ENCODE peak calls at places on chromosome 14, in six cellular contexts. Z, X, P, M, V and A are unnamed samples.

GRCh38 chr14:52032196-52032865 is 36.5 kb downstream of the NID2 start:
- DNase-seq in Z (no peak), X (no peak), P (no peak), M (peak), V (no peak), A (no peak)

GRCh38 chr14:35202195-35202594 is 79.8 kb downstream of the PRORP start:
- DNase-seq in Z (no peak), X (no peak), P (no peak), M (no peak), V (no peak), A (no peak)

GRCh38 chr14:65377576-65377975 is 35.0 kb upstream of the FUT8 start:
- DNase-seq in Z (no peak), X (no peak), P (peak), M (peak), V (no peak), A (no peak)

GRCh38 chr14:97976861-97977260 is 1179.7 kb downstream of the VRK1 start:
- DNase-seq in Z (no peak), X (no peak), P (peak), M (no peak), V (peak), A (no peak)

GRCh38 chr14:30893819-30894218 is 19.5 kb downstream of the COCH start:
- DNase-seq in Z (no peak), X (no peak), P (no peak), M (no peak), V (no peak), A (no peak)

GRCh38 chr14:55581011-55581806 is 1.2 kb downstream of the KTN1 start:
- DNase-seq in Z (peak), X (peak), P (peak), M (peak), V (peak), A (no peak)

GRCh38 chr14:99679543-99679942 is 4.6 kb upstream of the CYP46A1 start:
- DNase-seq in Z (no peak), X (no peak), P (no peak), M (no peak), V (no peak), A (no peak)

GRCh38 chr14:52949711-52950409 is 990 bp downstream of the FERMT2 start:
- DNase-seq in Z (peak), X (peak), P (peak), M (peak), V (no peak), A (peak)

GRCh38 chr14:49849213-49849847 is 3.3 kb downstream of the NEMF start:
- DNase-seq in Z (no peak), X (no peak), P (no peak), M (no peak), V (no peak), A (no peak)

DNA sequence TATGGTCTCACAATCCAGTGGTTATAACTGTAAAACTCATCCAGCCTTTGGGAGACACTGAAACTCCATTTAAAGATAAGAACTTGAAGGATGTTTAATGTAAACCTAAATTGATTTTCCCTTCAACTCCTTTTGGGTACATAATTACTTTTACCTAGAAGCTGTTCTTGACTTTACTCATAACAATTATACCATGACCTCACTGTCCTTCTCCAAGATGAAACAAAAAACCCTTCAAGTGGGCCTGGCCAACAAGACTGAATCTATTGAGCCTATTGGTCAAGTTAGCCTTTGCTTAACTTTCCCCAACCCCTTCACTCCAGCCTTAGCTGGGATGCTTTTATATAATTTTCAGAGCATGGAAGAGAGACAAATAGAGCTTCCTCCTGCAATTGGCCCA is 22.5 kb downstream of the PARP2 start:
- DNase-seq in Z (no peak), X (no peak), P (no peak), M (no peak), V (no peak), A (no peak)
- H3K27ac ChIP-seq in Z (no peak), X (no peak), P (no peak), M (no peak), V (no peak), A (no peak)

DNA sequence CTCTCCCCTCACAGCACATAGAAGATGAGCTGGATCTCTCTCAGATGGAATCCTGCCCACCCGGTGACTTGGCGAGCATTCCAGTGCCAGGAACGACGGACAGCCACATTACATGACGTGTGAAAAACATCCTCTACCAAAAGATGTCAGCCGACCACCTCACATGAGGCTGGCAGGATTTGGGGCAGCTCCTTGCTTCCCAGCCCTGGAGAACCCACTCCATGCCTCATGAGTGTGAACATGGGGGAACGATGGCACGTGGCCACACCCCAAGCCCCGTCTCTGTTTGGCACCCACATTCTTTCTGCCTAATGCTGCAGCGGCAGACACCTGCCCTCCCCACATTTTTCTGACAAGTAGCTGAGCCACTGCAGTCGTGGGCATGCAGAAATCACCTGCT is 202.5 kb downstream of the CALM1 start:
- DNase-seq in Z (no peak), X (no peak), P (no peak), M (no peak), V (no peak), A (no peak)
- H3K27ac ChIP-seq in Z (no peak), X (no peak), P (no peak), M (no peak), V (no peak), A (no peak)

DNA sequence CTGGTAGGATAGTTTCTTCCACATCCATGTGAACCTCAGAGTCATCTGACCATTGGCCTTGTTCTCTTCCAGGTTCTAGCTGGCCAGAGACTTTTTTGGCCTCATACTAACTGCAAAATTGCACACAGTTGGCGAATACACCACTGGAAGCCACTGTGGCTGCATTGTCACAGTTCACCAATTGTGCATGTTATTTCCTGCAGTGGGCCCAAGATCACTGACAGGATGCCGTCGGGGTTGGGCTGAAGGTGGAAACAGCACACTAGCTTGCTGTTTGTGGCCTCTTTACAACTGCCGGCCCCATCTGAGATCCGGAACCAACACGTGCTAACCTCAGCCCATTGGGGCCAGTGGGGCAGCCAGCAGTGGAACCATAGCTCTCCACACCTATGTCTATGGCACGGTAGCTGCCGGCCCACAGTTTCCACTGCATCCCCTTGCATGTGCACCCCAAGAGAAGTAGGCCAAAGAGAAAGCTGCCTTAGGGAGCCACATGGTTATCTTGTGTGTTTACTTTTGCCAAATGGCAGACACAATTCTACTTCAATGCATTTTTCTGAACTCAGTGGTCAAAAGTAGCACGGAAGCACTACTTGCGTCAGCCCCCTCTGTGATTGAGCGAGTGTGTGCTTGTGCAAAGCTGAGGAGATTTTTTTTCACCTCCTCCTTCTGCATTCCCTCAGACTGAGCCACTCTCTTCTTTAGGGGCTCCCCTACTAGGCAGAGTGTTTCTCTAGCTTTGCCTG is 464.0 kb downstream of the RAD51B start:
- DNase-seq in Z (no peak), X (peak), P (no peak), M (no peak), V (peak), A (no peak)
- H3K27ac ChIP-seq in Z (no peak), X (peak), P (no peak), M (no peak), V (peak), A (no peak)

GRCh38 chr14:75715926-75716780 is 55.1 kb downstream of the TTLL5 start:
- DNase-seq in Z (no peak), X (no peak), P (no peak), M (peak), V (no peak), A (no peak)

GRCh38 chr14:75711134-75711795 is 50.2 kb downstream of the TTLL5 start:
- DNase-seq in Z (no peak), X (peak), P (no peak), M (peak), V (no peak), A (peak)

GRCh38 chr14:75709207-75709812 is 48.3 kb downstream of the TTLL5 start:
- DNase-seq in Z (peak), X (peak), P (peak), M (peak), V (peak), A (peak)

GRCh38 chr14:75714993-75715392 is 53.9 kb downstream of the TTLL5 start:
- DNase-seq in Z (no peak), X (no peak), P (no peak), M (peak), V (no peak), A (no peak)

GRCh38 chr14:75711796-75712211 is 50.8 kb downstream of the TTLL5 start:
- DNase-seq in Z (peak), X (no peak), P (peak), M (peak), V (peak), A (peak)
- H3K27ac ChIP-seq in Z (peak), X (no peak), P (no peak), M (peak), V (peak), A (peak)

DNA sequence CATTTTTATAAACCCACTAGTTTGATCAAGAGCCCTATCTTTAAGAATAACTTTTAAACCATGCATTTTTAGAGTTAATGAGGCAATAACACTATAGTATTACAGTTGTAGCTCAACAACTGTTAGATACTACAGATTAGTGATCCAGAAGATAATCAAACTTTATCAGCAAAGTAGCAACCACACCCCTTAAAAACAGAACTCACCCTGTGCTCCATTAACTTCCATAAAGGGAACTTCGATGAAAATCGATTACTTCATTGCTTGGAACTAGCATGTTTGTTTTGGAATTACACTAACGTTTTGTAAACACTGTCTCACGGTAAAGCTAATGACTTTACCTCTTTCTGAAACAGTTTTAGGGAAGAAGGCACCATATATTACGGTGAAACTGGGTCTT is 1.4 kb downstream of the SGPP1 start:
- DNase-seq in Z (no peak), X (no peak), P (no peak), M (peak), V (no peak), A (no peak)
- H3K27ac ChIP-seq in Z (no peak), X (peak), P (no peak), M (no peak), V (peak), A (no peak)

GRCh38 chr14:95513261-95513660 is 3.2 kb downstream of the SYNE3 start:
- DNase-seq in Z (no peak), X (no peak), P (no peak), M (no peak), V (no peak), A (no peak)

GRCh38 chr14:95516554-95517209 is at the start of gene SYNE3:
- DNase-seq in Z (peak), X (peak), P (no peak), M (peak), V (peak), A (no peak)

GRCh38 chr14:95515523-95516517 is 630 bp downstream of the SYNE3 start:
- DNase-seq in Z (peak), X (peak), P (no peak), M (peak), V (peak), A (no peak)

GRCh38 chr14:95515080-95515489 is 1.4 kb downstream of the SYNE3 start:
- DNase-seq in Z (no peak), X (no peak), P (no peak), M (peak), V (no peak), A (no peak)

DNA sequence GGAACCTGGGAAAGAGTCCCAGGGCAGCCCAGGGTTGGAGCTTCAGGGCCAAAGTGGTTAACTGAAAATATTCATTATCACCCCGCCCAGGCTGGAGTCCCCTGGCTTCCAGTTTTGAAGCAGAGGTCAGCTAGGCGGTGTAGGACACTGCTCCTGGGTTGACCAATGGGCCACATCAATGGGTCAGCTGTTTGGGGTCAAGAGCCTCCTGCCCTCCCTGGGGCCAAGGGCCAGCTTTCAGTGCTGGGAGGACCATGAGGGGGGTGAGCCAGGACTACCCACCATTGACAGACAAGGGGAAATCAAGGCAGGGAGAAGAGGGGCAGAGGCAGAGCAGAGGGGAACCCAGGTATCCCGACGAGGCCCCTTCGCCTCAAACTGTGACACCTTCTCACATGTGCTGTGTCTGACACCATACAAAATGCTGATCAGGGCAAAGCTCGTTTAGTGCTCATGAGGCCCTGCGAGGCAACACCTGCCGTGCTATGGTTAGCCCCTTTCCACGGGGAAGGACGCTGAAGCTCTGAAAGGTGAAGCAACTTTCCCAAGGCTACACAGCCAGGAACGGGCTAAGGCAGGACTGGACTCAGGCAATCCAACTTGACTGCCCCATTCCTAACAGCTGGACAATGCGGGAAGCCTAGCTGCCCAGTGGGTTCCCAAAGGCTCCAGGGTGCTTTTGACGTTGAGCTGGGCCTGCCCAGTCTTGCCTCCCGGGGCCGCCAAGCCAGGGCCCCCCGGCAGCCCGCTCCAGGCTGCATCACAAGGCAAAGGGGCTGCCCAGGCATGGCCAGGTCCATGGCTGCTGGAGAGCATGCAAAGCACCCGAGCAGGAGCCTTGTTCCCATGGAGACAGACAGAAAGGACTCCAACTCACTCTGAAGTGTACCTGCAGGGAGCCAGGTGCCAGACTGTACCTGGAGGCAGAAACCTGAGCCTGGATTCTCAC is 2.0 kb downstream of the SYNE3 start:
- DNase-seq in Z (no peak), X (no peak), P (no peak), M (no peak), V (no peak), A (no peak)
- H3K27ac ChIP-seq in Z (peak), X (peak), P (no peak), M (no peak), V (peak), A (no peak)